ENCODE peak calls at places on chromosomes 13 and 19, in nine cellular contexts. A is cardiac muscle cell; M is colonic mucosa; F is left ventricle myocardium inferior; N is fibroblast of lung; J is endodermal cell; I is IMR-90; D is mammary epithelial cell; B is CD8-positive, alpha-beta memory T cell. G is an unnamed sample. For H3K27me3, the result is how much of the 10 kb centered on the place peaks cover.

GRCh38 chr13:88586263-88586662 is 915.1 kb downstream of the SLITRK5 start:
- DNase-seq in A (no peak), I (no peak), F (no peak), B (no peak), D (no peak), N (no peak), J (no peak), M (no peak), G (no peak)

GRCh38 chr19:50969413-50969760 is at the start of gene KLK6:
- DNase-seq in B (no peak), D (peak), A (no peak), I (no peak), F (no peak), N (no peak), J (peak), M (no peak), G (no peak)

GRCh38 chr13:42720116-42720857 is 61.1 kb upstream of the FAM216B start:
- DNase-seq in B (no peak), M (peak), N (peak), I (peak), A (no peak), J (no peak), D (peak), F (no peak), G (no peak)

GRCh38 chr19:52297601-52298358 is 811 bp downstream of the ZNF480 start:
- DNase-seq in B (no peak), J (peak), N (peak), F (no peak), A (peak), I (peak), D (no peak), M (peak), G (no peak)

GRCh38 chr13:113657851-113658741 is at the start of gene ATP4B:
- DNase-seq in M (no peak), J (peak), A (no peak), I (no peak), B (no peak), N (no peak), F (peak), D (no peak), G (peak)

GRCh38 chr13:26989261-26990007 is 182.2 kb downstream of the USP12 start:
- DNase-seq in I (no peak), N (no peak), M (no peak), J (no peak), F (no peak), D (no peak), A (no peak), B (no peak), G (no peak)

GRCh38 chr19:33194527-33194883 is 375 bp downstream of the LRP3 start:
- DNase-seq in N (no peak), I (no peak), F (no peak), B (no peak), M (no peak), J (peak), D (no peak), A (peak), G (no peak)

GRCh38 chr13:60431108-60431700 is 34.2 kb downstream of the TDRD3 start:
- DNase-seq in J (no peak), N (peak), D (peak), F (no peak), A (peak), M (no peak), I (peak), B (no peak), G (no peak)

GRCh38 chr13:91078093-91078679 is 269.3 kb upstream of the MIR17HG start:
- DNase-seq in N (peak), A (peak), B (no peak), I (no peak), D (no peak), J (no peak), F (no peak), M (no peak), G (no peak)

GRCh38 chr19:52778811-52779210 is 7.8 kb downstream of the ZNF600 start:
- DNase-seq in F (no peak), I (peak), B (peak), J (no peak), N (no peak), A (no peak), D (no peak), M (no peak), G (no peak)

GRCh38 chr19:34676697-34677385 is at the start of gene SCGB2B2:
- DNase-seq in B (no peak), M (no peak), N (no peak), D (no peak), F (no peak), I (no peak), A (peak), J (no peak), G (no peak)

GRCh38 chr19:58399903-58400637 is 4.6 kb downstream of the RNF225 start:
- DNase-seq in F (no peak), J (no peak), B (no peak), M (no peak), I (no peak), D (no peak), N (no peak), A (no peak), G (peak)

GRCh38 chr13:20772401-20773131 is 1.2 kb downstream of the EEF1AKMT1 start:
- DNase-seq in A (no peak), B (no peak), M (no peak), F (no peak), D (no peak), N (peak), I (peak), J (no peak), G (no peak)

GRCh38 chr19:33040994-33041827 is 23.5 kb downstream of the RHPN2 start:
- DNase-seq in I (no peak), D (peak), N (no peak), B (no peak), A (no peak), M (peak), J (no peak), F (no peak), G (no peak)

GRCh38 chr13:60584976-60585375 is 188.0 kb downstream of the TDRD3 start:
- DNase-seq in A (no peak), D (no peak), I (no peak), F (no peak), B (no peak), N (no peak), M (no peak), J (peak), G (no peak)

DNA sequence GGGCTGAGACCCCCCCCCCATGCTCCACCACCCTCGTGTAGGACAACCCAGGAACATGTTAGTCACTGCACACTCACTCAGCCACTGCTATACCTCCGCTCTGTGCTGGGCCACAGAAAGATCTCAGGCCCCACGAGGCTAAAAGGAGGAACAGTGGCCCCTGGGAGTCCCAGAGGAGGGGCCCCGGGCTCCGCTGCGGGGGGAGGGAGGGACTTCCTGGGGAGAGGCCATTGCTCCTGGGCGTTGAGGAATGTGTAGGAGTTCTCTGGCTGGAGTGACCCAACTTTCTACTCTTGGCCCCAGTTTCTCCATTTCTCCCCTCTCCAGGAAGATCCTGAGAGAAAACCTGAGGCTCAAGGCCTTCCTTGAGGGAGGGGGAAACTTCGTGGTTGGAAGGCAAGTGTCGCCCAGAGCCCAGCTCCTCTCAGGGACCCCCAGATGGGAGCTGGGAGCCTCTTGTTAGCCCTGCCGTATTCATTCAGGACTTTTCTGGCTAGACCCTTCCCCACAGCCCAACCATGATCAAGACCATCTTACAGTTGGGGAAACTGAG is 13.6 kb downstream of the ONECUT3 start:
- DNase-seq in A (no peak), B (no peak), I (no peak), F (no peak), J (no peak), M (no peak), N (no peak), D (no peak), G (no peak)
- H3K27me3 ChIP-seq in A (half or more), B (half or more), I (half or more), F (half or more), J (half or more), M (half or more), N (half or more), D (under half), G (under half)

DNA sequence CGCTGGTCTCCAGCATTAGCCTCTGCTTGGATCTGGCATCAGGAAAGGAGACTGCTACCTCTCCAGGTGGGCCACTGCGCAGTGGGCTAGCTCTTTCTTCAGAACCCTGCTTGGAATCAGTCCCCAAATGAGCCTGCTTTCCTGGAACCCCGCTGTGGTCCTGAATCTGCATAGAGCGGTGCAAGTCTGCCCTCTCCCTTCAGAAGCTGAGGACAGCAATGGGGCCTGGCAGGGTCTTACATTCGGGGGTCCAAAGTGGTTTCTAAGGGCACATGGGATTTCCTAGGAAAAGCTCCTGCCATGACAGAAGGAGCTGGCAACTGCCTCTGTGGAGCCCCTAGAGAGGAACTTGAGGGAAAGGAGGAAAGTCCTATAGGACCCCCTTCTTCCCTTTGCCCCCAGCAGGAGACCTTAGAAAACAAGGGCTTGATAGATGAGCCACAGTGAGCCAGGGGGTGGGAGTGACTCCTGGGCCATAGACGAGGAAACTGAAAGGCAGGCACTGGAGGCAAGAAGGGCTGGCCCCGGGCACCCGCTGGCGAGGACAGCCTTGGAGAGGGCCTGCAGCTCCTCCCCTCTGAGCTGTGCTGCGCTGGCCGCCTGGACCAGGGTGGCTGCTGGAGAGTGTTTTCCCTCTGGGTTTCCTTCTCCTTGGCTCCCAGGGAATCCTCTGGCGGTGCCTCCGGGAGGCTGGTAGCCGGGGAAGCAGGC is 1.4 kb upstream of the VSTM2B start:
- DNase-seq in B (no peak), A (no peak), D (peak), M (no peak), N (no peak), I (no peak), F (peak), J (peak), G (no peak)
- H3K27me3 ChIP-seq in B (under half), A (half or more), D (under half), M (under half), N (under half), I (under half), F (half or more), J (half or more), G (under half)

GRCh38 chr19:53982056-53982455 is 9.4 kb upstream of the CACNG6 start:
- DNase-seq in M (no peak), N (no peak), F (no peak), B (no peak), A (peak), D (no peak), J (peak), I (no peak), G (no peak)
- H3K27me3 ChIP-seq in M (under half), N (under half), F (half or more), B (under half), A (under half), D (under half), J (under half), I (under half), G (under half)

DNA sequence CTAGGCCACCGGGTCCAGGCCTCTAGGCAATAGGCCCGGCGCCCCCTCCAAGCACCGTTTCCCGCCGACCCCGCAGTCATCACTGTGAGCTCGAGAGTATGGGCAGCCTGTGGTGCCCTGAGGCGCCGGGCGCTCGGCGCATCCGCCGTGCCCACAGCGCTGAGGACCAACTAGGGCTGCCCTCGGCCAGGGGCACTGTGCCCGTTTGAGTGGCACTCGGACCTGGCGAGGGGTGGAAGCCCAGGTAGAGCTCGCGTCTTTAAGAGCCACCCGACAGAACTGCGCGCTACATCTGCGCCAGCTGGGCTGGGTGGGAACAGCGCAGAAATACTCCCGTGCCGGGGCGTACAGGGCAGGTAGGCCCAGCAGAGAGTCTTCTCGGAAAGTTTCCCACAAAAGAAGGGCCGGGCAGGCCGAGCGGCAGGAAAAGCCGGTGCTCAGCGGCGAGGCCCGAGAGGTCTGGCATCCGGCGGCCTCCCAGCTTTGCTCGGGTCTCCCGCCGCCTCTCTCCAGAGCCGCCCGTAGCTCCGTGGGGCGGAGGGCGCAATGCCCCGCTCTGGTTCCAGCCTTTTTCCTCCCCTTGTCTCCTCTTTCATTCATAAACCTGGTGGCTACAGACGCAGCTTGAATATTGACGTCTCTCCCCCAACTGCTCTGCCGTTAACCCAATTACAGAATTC is 5.4 kb upstream of the SOX1 start:
- DNase-seq in M (no peak), I (no peak), D (no peak), F (no peak), A (no peak), J (peak), N (no peak), B (no peak), G (no peak)
- H3K27me3 ChIP-seq in M (half or more), I (half or more), D (half or more), F (half or more), A (half or more), J (half or more), N (half or more), B (under half), G (under half)

GRCh38 chr13:100523437-100523836 is 65.2 kb downstream of the GGACT start:
- DNase-seq in D (no peak), M (no peak), N (no peak), B (no peak), A (no peak), J (peak), F (no peak), I (no peak), G (no peak)
- H3K27me3 ChIP-seq in D (under half), M (under half), N (under half), B (under half), A (under half), J (under half), F (under half), I (under half), G (under half)

DNA sequence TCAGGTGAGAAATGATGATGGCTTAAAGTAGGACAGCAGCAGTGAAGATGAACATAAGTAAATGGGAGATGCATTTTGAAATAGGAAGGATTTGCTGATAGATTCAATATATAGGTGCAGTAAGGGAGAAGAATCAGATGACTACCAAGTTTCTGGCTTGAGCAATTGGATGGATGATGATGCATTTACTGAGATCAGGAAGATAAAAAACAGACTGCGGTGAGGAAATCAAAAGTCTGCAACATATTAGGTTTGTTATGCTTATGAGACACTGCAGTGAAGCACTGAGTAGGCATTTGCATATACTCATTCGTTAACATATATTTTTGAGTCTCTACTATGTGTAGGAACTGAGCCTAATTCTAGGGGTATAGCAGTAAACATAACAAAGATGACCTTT is 184.2 kb downstream of the LACC1 start:
- DNase-seq in B (no peak), M (no peak), I (no peak), D (peak), J (no peak), A (no peak), F (no peak), N (no peak), G (no peak)
- H3K27me3 ChIP-seq in B (under half), M (under half), I (under half), D (under half), J (under half), A (under half), F (under half), N (under half), G (under half)

GRCh38 chr19:8237026-8237425 is 27.9 kb downstream of the CERS4 start:
- DNase-seq in M (no peak), I (no peak), D (no peak), A (no peak), N (no peak), B (no peak), F (no peak), J (no peak), G (no peak)

GRCh38 chr19:8233370-8233769 is 24.2 kb downstream of the CERS4 start:
- DNase-seq in A (no peak), N (no peak), B (no peak), D (no peak), I (peak), M (no peak), F (no peak), J (no peak), G (no peak)

GRCh38 chr19:8231073-8231604 is 22.0 kb downstream of the CERS4 start:
- DNase-seq in J (no peak), B (no peak), F (no peak), A (no peak), I (no peak), D (no peak), M (no peak), N (no peak), G (no peak)
- H3K27me3 ChIP-seq in J (under half), B (under half), F (under half), A (under half), I (under half), D (under half), M (under half), N (under half), G (under half)